ENCODE peak calls at places on chromosomes 4 and X, in five cellular contexts. One of them, this sample, is unnamed.

GRCh38 chrX:65578346-65578745 is 43.8 kb upstream of the LAS1L start:
- DNase-seq in suprapubic skin: no peak
- DNase-seq in K562: no peak
- DNase-seq in breast epithelium: no peak
- DNase-seq in spleen: no peak
- DNase-seq in this sample: no peak

GRCh38 chr4:154911608-154912098 is 130.6 kb downstream of the RBM46 start:
- DNase-seq in breast epithelium: no peak
- DNase-seq in spleen: no peak
- DNase-seq in K562: no peak
- DNase-seq in suprapubic skin: no peak
- DNase-seq in this sample: no peak

GRCh38 chr4:122826000-122826595 is 533 bp upstream of the FGF2 start:
- DNase-seq in suprapubic skin: no peak
- DNase-seq in K562: no peak
- DNase-seq in breast epithelium: no peak
- DNase-seq in spleen: no peak
- DNase-seq in this sample: no peak

GRCh38 chr4:138659640-138660325 is 355.8 kb upstream of the NOCT start:
- DNase-seq in K562: no peak
- DNase-seq in breast epithelium: no peak
- DNase-seq in spleen: no peak
- DNase-seq in suprapubic skin: no peak
- DNase-seq in this sample: no peak

GRCh38 chrX:154074199-154074598 is 23.3 kb downstream of the MECP2 start:
- DNase-seq in spleen: no peak
- DNase-seq in suprapubic skin: no peak
- DNase-seq in K562: no peak
- DNase-seq in breast epithelium: no peak
- DNase-seq in this sample: peak

GRCh38 chr4:52250124-52250523 is 199.0 kb downstream of the SPATA18 start:
- DNase-seq in breast epithelium: no peak
- DNase-seq in spleen: no peak
- DNase-seq in K562: no peak
- DNase-seq in suprapubic skin: no peak
- DNase-seq in this sample: peak

GRCh38 chr4:16914208-16914607 is 15.8 kb upstream of the LDB2 start:
- DNase-seq in spleen: no peak
- DNase-seq in K562: no peak
- DNase-seq in suprapubic skin: no peak
- DNase-seq in breast epithelium: no peak
- DNase-seq in this sample: no peak

GRCh38 chr4:1334579-1334895 is 12.5 kb upstream of the UVSSA start:
- DNase-seq in suprapubic skin: no peak
- DNase-seq in breast epithelium: no peak
- DNase-seq in K562: no peak
- DNase-seq in spleen: peak
- DNase-seq in this sample: no peak

GRCh38 chrX:56802921-56803848 is 74.1 kb downstream of the NBDY start:
- DNase-seq in suprapubic skin: no peak
- DNase-seq in breast epithelium: peak
- DNase-seq in K562: peak
- DNase-seq in spleen: peak
- DNase-seq in this sample: peak

GRCh38 chr4:94126669-94127068 is 81.0 kb upstream of the SMARCAD1 start:
- DNase-seq in spleen: no peak
- DNase-seq in suprapubic skin: no peak
- DNase-seq in breast epithelium: no peak
- DNase-seq in K562: no peak
- DNase-seq in this sample: no peak

GRCh38 chr4:14193601-14194000 is 566.1 kb upstream of the BOD1L1 start:
- DNase-seq in spleen: no peak
- DNase-seq in K562: no peak
- DNase-seq in breast epithelium: no peak
- DNase-seq in suprapubic skin: no peak
- DNase-seq in this sample: no peak

GRCh38 chrX:46125139-46125538 is 420.1 kb downstream of the ZNF674 start:
- DNase-seq in spleen: no peak
- DNase-seq in K562: no peak
- DNase-seq in suprapubic skin: no peak
- DNase-seq in breast epithelium: no peak
- DNase-seq in this sample: no peak

GRCh38 chr4:121370729-121371325 is 10.0 kb downstream of the QRFPR start:
- DNase-seq in breast epithelium: no peak
- DNase-seq in suprapubic skin: no peak
- DNase-seq in spleen: no peak
- DNase-seq in K562: peak
- DNase-seq in this sample: no peak

DNA sequence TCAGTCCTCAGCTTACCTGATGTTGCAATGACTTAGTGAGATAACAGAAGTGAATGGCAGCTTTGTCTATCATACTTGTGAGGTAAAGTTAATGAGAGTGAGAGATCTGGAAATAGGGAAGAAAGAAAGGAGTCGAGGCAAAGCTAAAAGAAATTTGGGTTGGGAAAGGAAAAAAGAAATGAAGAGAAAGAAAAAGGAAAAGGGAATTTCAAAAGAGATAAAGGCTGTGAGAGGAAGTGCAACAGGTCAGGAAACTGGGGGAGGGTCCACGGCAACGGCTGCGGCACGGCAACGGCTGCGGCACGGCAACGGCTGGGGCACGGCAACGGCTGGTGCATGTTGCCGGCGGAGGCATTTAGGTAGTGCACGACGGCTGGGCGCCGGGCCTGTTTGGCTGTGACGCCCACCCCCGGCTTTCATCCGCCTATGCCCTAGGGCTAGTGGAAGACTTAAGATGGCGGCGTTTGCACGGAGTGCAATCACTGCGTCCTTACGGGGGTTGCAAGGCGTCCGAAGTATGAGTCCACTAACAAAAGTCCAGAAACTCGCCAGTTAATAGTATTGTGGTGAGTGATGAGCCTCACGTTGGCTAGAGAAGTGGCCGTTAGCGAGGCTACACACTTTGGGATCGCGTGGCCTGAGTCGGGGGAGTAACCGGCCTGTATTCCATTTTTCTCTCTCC is 359.9 kb upstream of the ZCCHC13 start:
- DNase-seq in K562: peak
- DNase-seq in suprapubic skin: peak
- DNase-seq in breast epithelium: peak
- DNase-seq in spleen: peak
- DNase-seq in this sample: peak
- TF ChIP-seq POLR2A in K562: peak
- TF ChIP-seq POLR2A in suprapubic skin: no peak
- TF ChIP-seq POLR2A in breast epithelium: no peak
- TF ChIP-seq POLR2A in spleen: peak
- TF ChIP-seq POLR2A in this sample: no peak

GRCh38 chr4:74660866-74661265 is 133.5 kb downstream of the BTC start:
- DNase-seq in breast epithelium: no peak
- DNase-seq in K562: no peak
- DNase-seq in spleen: no peak
- DNase-seq in suprapubic skin: no peak
- DNase-seq in this sample: no peak
- H3K27ac ChIP-seq in breast epithelium: no peak
- H3K27ac ChIP-seq in K562: no peak
- H3K27ac ChIP-seq in spleen: no peak
- H3K27ac ChIP-seq in suprapubic skin: no peak
- H3K27ac ChIP-seq in this sample: no peak

GRCh38 chr4:95255396-95256107 is 293.2 kb downstream of the UNC5C start:
- DNase-seq in breast epithelium: no peak
- DNase-seq in suprapubic skin: no peak
- DNase-seq in K562: peak
- DNase-seq in spleen: no peak
- DNase-seq in this sample: no peak
- TF ChIP-seq POLR2AphosphoS5 in breast epithelium: no peak
- TF ChIP-seq POLR2AphosphoS5 in suprapubic skin: no peak
- TF ChIP-seq POLR2AphosphoS5 in K562: peak
- TF ChIP-seq POLR2AphosphoS5 in spleen: no peak
- TF ChIP-seq POLR2AphosphoS5 in this sample: no peak

GRCh38 chr4:185576918-185577591 is 41.7 kb upstream of the PDLIM3 start:
- DNase-seq in spleen: no peak
- DNase-seq in breast epithelium: no peak
- DNase-seq in suprapubic skin: no peak
- DNase-seq in K562: no peak
- DNase-seq in this sample: no peak

GRCh38 chr4:185570727-185571126 is 35.4 kb upstream of the PDLIM3 start:
- DNase-seq in suprapubic skin: no peak
- DNase-seq in K562: no peak
- DNase-seq in breast epithelium: no peak
- DNase-seq in spleen: no peak
- DNase-seq in this sample: no peak

GRCh38 chr4:185577592-185577940 is 42.3 kb upstream of the PDLIM3 start:
- DNase-seq in K562: no peak
- DNase-seq in breast epithelium: no peak
- DNase-seq in spleen: no peak
- DNase-seq in suprapubic skin: no peak
- DNase-seq in this sample: no peak

GRCh38 chr4:185576314-185576713 is 41.0 kb upstream of the PDLIM3 start:
- DNase-seq in breast epithelium: no peak
- DNase-seq in suprapubic skin: no peak
- DNase-seq in spleen: no peak
- DNase-seq in K562: no peak
- DNase-seq in this sample: no peak

DNA sequence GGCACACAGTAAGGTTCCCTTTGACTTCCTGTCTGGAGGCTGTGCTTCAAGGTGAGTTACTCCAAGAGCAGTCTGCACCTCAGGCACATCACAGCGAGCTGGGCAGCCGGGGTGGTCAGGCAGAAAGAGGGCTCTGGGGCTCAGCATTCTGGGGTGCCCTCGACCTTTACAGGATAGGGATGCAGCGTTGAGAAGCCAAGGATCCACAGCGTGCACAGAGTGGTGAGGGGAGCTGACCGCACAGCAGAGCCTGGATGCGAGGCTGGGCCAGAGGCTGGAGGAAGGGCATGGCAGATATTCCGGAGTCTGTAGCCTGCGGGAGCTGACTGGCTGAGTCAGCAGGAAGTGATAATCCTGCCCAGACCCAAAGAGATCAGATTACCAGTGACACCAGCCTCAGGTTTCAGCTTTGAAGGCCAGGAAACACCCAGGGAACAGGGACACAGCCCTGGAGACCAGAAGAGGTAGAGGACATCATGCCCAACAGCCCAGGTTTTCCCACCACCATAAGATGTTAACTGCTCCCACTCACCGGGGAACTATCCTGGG is 38.4 kb upstream of the PDLIM3 start:
- DNase-seq in suprapubic skin: no peak
- DNase-seq in K562: peak
- DNase-seq in breast epithelium: no peak
- DNase-seq in spleen: no peak
- DNase-seq in this sample: no peak
- TF ChIP-seq POLR2A in suprapubic skin: no peak
- TF ChIP-seq POLR2A in K562: peak
- TF ChIP-seq POLR2A in breast epithelium: no peak
- TF ChIP-seq POLR2A in spleen: no peak
- TF ChIP-seq POLR2A in this sample: no peak

DNA sequence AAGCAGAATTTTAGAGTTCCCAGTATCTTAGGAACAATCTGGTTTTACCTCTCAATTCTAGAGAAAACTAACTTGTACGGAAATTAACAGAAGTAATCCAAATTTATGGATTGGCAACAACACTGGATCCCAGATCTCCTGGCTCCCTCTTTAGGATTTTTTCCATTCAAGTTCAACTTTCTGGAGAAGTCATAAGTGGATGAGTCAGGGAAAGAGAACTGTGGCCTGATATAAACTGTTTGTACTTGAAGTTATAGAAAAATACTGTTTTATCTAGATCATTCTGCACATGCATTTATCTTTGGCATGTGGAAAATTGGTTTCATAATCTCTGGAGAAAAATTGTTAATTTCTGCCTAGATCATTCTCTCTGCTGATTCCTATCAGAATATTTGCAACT is 380.4 kb downstream of the PCDH7 start:
- DNase-seq in spleen: no peak
- DNase-seq in K562: no peak
- DNase-seq in breast epithelium: no peak
- DNase-seq in suprapubic skin: no peak
- DNase-seq in this sample: no peak
- H3K27ac ChIP-seq in spleen: no peak
- H3K27ac ChIP-seq in K562: no peak
- H3K27ac ChIP-seq in breast epithelium: no peak
- H3K27ac ChIP-seq in suprapubic skin: no peak
- H3K27ac ChIP-seq in this sample: no peak

GRCh38 chrX:18677140-18677834 is 5.4 kb upstream of the RS1 start:
- DNase-seq in spleen: no peak
- DNase-seq in breast epithelium: no peak
- DNase-seq in suprapubic skin: no peak
- DNase-seq in K562: peak
- DNase-seq in this sample: no peak

GRCh38 chrX:18674417-18674787 is 2.5 kb upstream of the RS1 start:
- DNase-seq in suprapubic skin: no peak
- DNase-seq in spleen: peak
- DNase-seq in breast epithelium: peak
- DNase-seq in K562: peak
- DNase-seq in this sample: peak

GRCh38 chrX:18676470-18676869 is 4.6 kb upstream of the RS1 start:
- DNase-seq in K562: peak
- DNase-seq in suprapubic skin: no peak
- DNase-seq in breast epithelium: no peak
- DNase-seq in spleen: no peak
- DNase-seq in this sample: no peak

GRCh38 chrX:18676050-18676449 is 4.1 kb upstream of the RS1 start:
- DNase-seq in suprapubic skin: no peak
- DNase-seq in breast epithelium: no peak
- DNase-seq in K562: no peak
- DNase-seq in spleen: no peak
- DNase-seq in this sample: no peak

GRCh38 chrX:18674788-18675735 is 3.2 kb upstream of the RS1 start:
- DNase-seq in suprapubic skin: peak
- DNase-seq in K562: peak
- DNase-seq in breast epithelium: peak
- DNase-seq in spleen: peak
- DNase-seq in this sample: peak
- TF ChIP-seq POLR2AphosphoS5 in suprapubic skin: no peak
- TF ChIP-seq POLR2AphosphoS5 in K562: no peak
- TF ChIP-seq POLR2AphosphoS5 in breast epithelium: peak
- TF ChIP-seq POLR2AphosphoS5 in spleen: peak
- TF ChIP-seq POLR2AphosphoS5 in this sample: peak